ENCODE peak calls at places on chromosomes 2 and 18, in nine cellular contexts. D is stimulated activated CD8-positive, alpha-beta memory T cell treated with anti-CD3 and anti-CD28 coated beads, Interleukin-12 subunit alpha, Interleukin-12 subunit beta, amount 100 ng/mL, for 4 hours; Y is stimulated activated naive B cell treated with anti-CD40 and anti-IgM and Interleukin-4, amounts not matched to agents 10 μg/mL and 1 μg/mL and 100 μg/mL, for 72 hours; V is stimulated activated CD4-positive, alpha-beta T cell treated with anti-CD3 and anti-CD28 coated beads, Interleukin-12 subunit alpha, Interleukin-12 subunit beta, amount 100 ng/mL, for 24 hours; Q is HT-29; O is non-pigmented ciliary epithelial cell; B is choroid plexus epithelial cell; L is posterior cingulate gyrus; P is GM03348. K is an unnamed sample.

GRCh38 chr18:79775441-79776221 is 22.1 kb upstream of the KCNG2 start:
- DNase-seq in P (no peak), L (no peak), O (no peak), D (no peak), Q (no peak), Y (no peak), B (no peak), V (no peak), K (no peak)

GRCh38 chr2:63735931-63736820 is 105.5 kb upstream of the UGP2 start:
- DNase-seq in O (no peak), L (no peak), Y (no peak), P (peak), Q (no peak), B (peak), D (no peak), V (no peak), K (peak)

GRCh38 chr2:89833780-89834117 is 1142.3 kb downstream of the RPIA start:
- DNase-seq in O (no peak), Y (no peak), B (peak), V (no peak), L (no peak), P (no peak), D (no peak), Q (no peak), K (no peak)

GRCh38 chr18:10329116-10329515 is 125.3 kb upstream of the APCDD1 start:
- DNase-seq in O (no peak), P (no peak), V (no peak), L (no peak), D (no peak), B (peak), Y (no peak), Q (no peak), K (peak)

GRCh38 chr2:46643493-46643892 is 164.1 kb downstream of the TMEM247 start:
- DNase-seq in V (no peak), Q (peak), O (no peak), Y (no peak), L (no peak), D (no peak), P (no peak), B (no peak), K (no peak)

GRCh38 chr2:165202230-165202629 is 1.6 kb downstream of the SCN3A start:
- DNase-seq in Y (no peak), Q (no peak), V (no peak), O (no peak), P (no peak), D (no peak), L (no peak), B (no peak), K (no peak)

GRCh38 chr2:109333414-109334194 is 204.6 kb downstream of the SH3RF3 start:
- DNase-seq in V (no peak), P (no peak), Q (peak), D (no peak), B (peak), Y (no peak), O (no peak), L (no peak), K (peak)

GRCh38 chr2:68762665-68763064 is 28.1 kb downstream of the ARHGAP25 start:
- DNase-seq in D (no peak), Y (peak), B (peak), L (no peak), P (no peak), Q (no peak), V (no peak), O (no peak), K (peak)

GRCh38 chr2:1685957-1686783 is 58.1 kb downstream of the PXDN start:
- DNase-seq in P (peak), Y (no peak), L (no peak), O (no peak), Q (no peak), B (peak), D (no peak), V (no peak), K (peak)

GRCh38 chr2:28345619-28346018 is 47.0 kb upstream of the FOSL2 start:
- DNase-seq in D (no peak), Y (no peak), P (no peak), O (no peak), L (no peak), Q (no peak), B (no peak), V (no peak), K (no peak)

GRCh38 chr2:43123056-43123455 is 103.3 kb downstream of the ZFP36L2 start:
- DNase-seq in Q (no peak), Y (no peak), B (no peak), P (no peak), O (no peak), D (no peak), L (no peak), V (no peak), K (no peak)

GRCh38 chr2:191385416-191386160 is 140.4 kb downstream of the MYO1B start:
- DNase-seq in D (no peak), Y (peak), V (no peak), P (no peak), Q (no peak), B (no peak), L (no peak), O (no peak), K (no peak)

GRCh38 chr2:127146071-127146725 is 39.2 kb upstream of the BIN1 start:
- DNase-seq in Q (no peak), D (no peak), P (no peak), Y (no peak), V (no peak), B (no peak), O (no peak), L (no peak), K (no peak)

GRCh38 chr18:27921904-27922541 is 254.9 kb downstream of the CDH2 start:
- DNase-seq in O (peak), B (peak), P (peak), D (no peak), L (no peak), V (no peak), Y (no peak), Q (peak), K (peak)

GRCh38 chr2:24809316-24810007 is 16.2 kb downstream of the CENPO start:
- DNase-seq in B (no peak), D (no peak), P (no peak), Y (no peak), O (no peak), V (no peak), L (no peak), Q (no peak), K (no peak)

GRCh38 chr2:236343400-236344161 is 79.4 kb upstream of the ASB18 start:
- DNase-seq in L (peak), V (no peak), P (peak), D (no peak), Y (peak), Q (peak), B (peak), O (peak), K (peak)

GRCh38 chr18:62366992-62367391 is 41.9 kb downstream of the TNFRSF11A start:
- DNase-seq in P (no peak), L (no peak), D (no peak), Y (no peak), O (no peak), B (no peak), V (no peak), Q (no peak), K (no peak)

GRCh38 chr2:54254180-54254579 is 1.8 kb downstream of the TSPYL6 start:
- DNase-seq in V (no peak), D (no peak), O (no peak), P (no peak), L (no peak), Y (no peak), B (no peak), Q (no peak), K (no peak)

GRCh38 chr2:153235516-153235915 is 243.0 kb downstream of the RPRM start:
- DNase-seq in Y (no peak), L (no peak), P (no peak), O (no peak), D (no peak), B (no peak), V (no peak), Q (no peak), K (no peak)

GRCh38 chr2:100320547-100321180 is 1.6 kb downstream of the LONRF2 start:
- DNase-seq in B (no peak), Q (no peak), P (no peak), L (no peak), Y (no peak), D (no peak), O (no peak), V (no peak), K (no peak)

GRCh38 chr2:26466662-26467310 is 11.1 kb downstream of the OTOF start:
- DNase-seq in D (no peak), L (no peak), O (no peak), B (no peak), Y (no peak), V (no peak), P (no peak), Q (no peak), K (no peak)

GRCh38 chr2:11342561-11343343 is 1.7 kb downstream of the ROCK2 start:
- DNase-seq in D (no peak), P (peak), Y (no peak), B (peak), Q (peak), V (no peak), O (no peak), L (no peak), K (peak)

GRCh38 chr2:171289938-171290480 is 129.3 kb upstream of the TLK1 start:
- DNase-seq in L (no peak), Y (no peak), D (no peak), B (no peak), Q (no peak), P (no peak), O (no peak), V (no peak), K (no peak)

GRCh38 chr2:45177870-45178269 is 168.6 kb upstream of the SIX2 start:
- DNase-seq in Y (no peak), O (peak), P (peak), L (no peak), B (peak), D (no peak), V (no peak), Q (no peak), K (peak)

GRCh38 chr2:88684519-88684918 is 7.0 kb upstream of the RPIA start:
- DNase-seq in Q (no peak), B (no peak), L (no peak), V (no peak), O (no peak), D (no peak), P (no peak), Y (no peak), K (no peak)

GRCh38 chr2:88258208-88258607 is 88.1 kb downstream of the THNSL2 start:
- DNase-seq in P (no peak), Q (no peak), B (no peak), O (no peak), L (no peak), Y (no peak), D (no peak), V (no peak), K (no peak)

GRCh38 chr2:64485302-64485701 is 31.3 kb downstream of the LGALSL start:
- DNase-seq in Q (no peak), D (no peak), V (no peak), O (no peak), B (no peak), Y (no peak), P (no peak), L (no peak), K (no peak)

GRCh38 chr2:239934571-239935171 is 90.5 kb downstream of the NDUFA10 start:
- DNase-seq in Q (peak), O (no peak), B (peak), Y (no peak), V (peak), D (no peak), L (peak), P (peak), K (peak)

GRCh38 chr18:15198116-15198389 is 450.1 kb downstream of the ANKRD30B start:
- DNase-seq in B (no peak), Q (no peak), O (no peak), V (no peak), L (peak), Y (no peak), P (peak), D (no peak), K (no peak)

GRCh38 chr2:43105586-43106562 is 120.5 kb downstream of the ZFP36L2 start:
- DNase-seq in Q (peak), Y (peak), O (no peak), D (no peak), B (peak), P (peak), V (no peak), L (no peak), K (peak)

GRCh38 chr2:79876430-79876829 is 363.6 kb downstream of the CTNNA2 start:
- DNase-seq in D (no peak), B (peak), L (peak), P (peak), Q (peak), O (no peak), V (no peak), Y (no peak), K (peak)

GRCh38 chr18:67742954-67743353 is 226.4 kb upstream of the DSEL start:
- DNase-seq in Q (no peak), Y (no peak), V (no peak), B (peak), D (no peak), L (no peak), P (no peak), O (no peak), K (no peak)

GRCh38 chr2:142974288-142975024 is 97.0 kb downstream of the KYNU start:
- DNase-seq in Q (peak), V (no peak), O (no peak), P (no peak), Y (no peak), D (no peak), B (peak), L (no peak), K (peak)